ENCODE peak calls at places on chromosomes 2 and 18, in eight cellular contexts. V is tibial artery, W is ascending aorta, K is Peyer's patch, L is left ventricle myocardium inferior, A is breast epithelium, Z is IMR-90, N is SJSA1. T is an unnamed sample.

GRCh38 chr2:75002007-75002406 is 43.6 kb downstream of the POLE4 start:
- DNase-seq in V (no peak), W (no peak), K (no peak), L (no peak), A (no peak), Z (peak), N (no peak), T (no peak)

GRCh38 chr2:54469484-54470053 is 13.4 kb downstream of the SPTBN1 start:
- DNase-seq in V (no peak), W (no peak), K (no peak), L (no peak), A (no peak), Z (no peak), N (no peak), T (no peak)

GRCh38 chr2:133841905-133842304 is 273.6 kb upstream of the NCKAP5 start:
- DNase-seq in V (no peak), W (no peak), K (no peak), L (no peak), A (no peak), Z (peak), N (peak), T (peak)

GRCh38 chr18:65202091-65202490 is 548.7 kb upstream of the CDH7 start:
- DNase-seq in V (no peak), W (no peak), K (no peak), L (no peak), A (no peak), Z (no peak), N (no peak), T (no peak)

GRCh38 chr2:437772-438393 is 150.0 kb upstream of the ALKAL2 start:
- DNase-seq in V (no peak), W (no peak), K (peak), L (no peak), A (peak), Z (no peak), N (no peak), T (no peak)

GRCh38 chr2:121529439-121530209 is 1.1 kb upstream of the RNU4ATAC start:
- DNase-seq in V (peak), W (no peak), K (peak), L (peak), A (peak), Z (peak), N (peak), T (peak)

GRCh38 chr2:161990741-161991140 is 83.3 kb downstream of the DPP4 start:
- DNase-seq in V (no peak), W (no peak), K (no peak), L (no peak), A (no peak), Z (peak), N (no peak), T (no peak)

GRCh38 chr2:191533693-191534175 is 144.2 kb upstream of the NABP1 start:
- DNase-seq in V (no peak), W (no peak), K (no peak), L (no peak), A (no peak), Z (no peak), N (no peak), T (no peak)

GRCh38 chr2:112630268-112630667 is 15.5 kb upstream of the SLC20A1 start:
- DNase-seq in V (no peak), W (no peak), K (no peak), L (no peak), A (peak), Z (no peak), N (peak), T (no peak)

GRCh38 chr2:212359425-212360067 is 179.1 kb downstream of the ERBB4 start:
- DNase-seq in V (no peak), W (no peak), K (no peak), L (no peak), A (no peak), Z (no peak), N (no peak), T (no peak)

GRCh38 chr2:53035153-53035552 is 732.5 kb upstream of the CHAC2 start:
- DNase-seq in V (no peak), W (no peak), K (no peak), L (no peak), A (no peak), Z (no peak), N (no peak), T (no peak)

GRCh38 chr2:231662811-231663457 is 45.4 kb upstream of the PTMA start:
- DNase-seq in V (no peak), W (no peak), K (peak), L (peak), A (no peak), Z (no peak), N (no peak), T (peak)

GRCh38 chr2:142531375-142531774 is 346.1 kb upstream of the KYNU start:
- DNase-seq in V (no peak), W (no peak), K (no peak), L (no peak), A (no peak), Z (no peak), N (no peak), T (no peak)

GRCh38 chr2:119464977-119465376 is 33.3 kb downstream of the TMEM37 start:
- DNase-seq in V (peak), W (no peak), K (no peak), L (no peak), A (no peak), Z (no peak), N (no peak), T (peak)

DNA sequence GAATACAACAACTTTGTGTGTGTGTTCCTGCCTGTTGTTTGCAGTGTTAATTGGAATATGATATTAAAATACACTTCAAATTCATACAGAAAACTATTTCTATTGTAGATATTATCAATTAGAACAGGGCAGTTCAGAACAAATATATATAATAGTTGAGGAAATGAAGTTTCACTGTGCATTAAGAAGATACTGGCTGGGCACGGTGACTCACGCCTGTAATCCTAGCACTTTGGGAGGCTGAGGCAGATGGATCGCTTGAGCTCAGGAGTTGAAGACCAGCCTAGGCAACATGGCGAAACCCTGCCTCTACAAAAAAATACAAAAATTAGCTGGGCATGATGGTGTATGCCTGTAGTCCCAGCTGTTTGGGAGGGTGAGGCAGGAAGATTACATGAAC is 79.3 kb downstream of the ASAP2 start:
- DNase-seq in V (no peak), W (no peak), K (no peak), L (no peak), A (no peak), Z (no peak), N (no peak), T (no peak)
- H3K27ac ChIP-seq in V (no peak), W (no peak), K (no peak), L (no peak), A (no peak), Z (peak), N (no peak), T (no peak)

GRCh38 chr2:201021914-201022313 is 49.6 kb downstream of the HYCC2 start:
- DNase-seq in V (no peak), W (no peak), K (no peak), L (no peak), A (no peak), Z (no peak), N (no peak), T (no peak)

DNA sequence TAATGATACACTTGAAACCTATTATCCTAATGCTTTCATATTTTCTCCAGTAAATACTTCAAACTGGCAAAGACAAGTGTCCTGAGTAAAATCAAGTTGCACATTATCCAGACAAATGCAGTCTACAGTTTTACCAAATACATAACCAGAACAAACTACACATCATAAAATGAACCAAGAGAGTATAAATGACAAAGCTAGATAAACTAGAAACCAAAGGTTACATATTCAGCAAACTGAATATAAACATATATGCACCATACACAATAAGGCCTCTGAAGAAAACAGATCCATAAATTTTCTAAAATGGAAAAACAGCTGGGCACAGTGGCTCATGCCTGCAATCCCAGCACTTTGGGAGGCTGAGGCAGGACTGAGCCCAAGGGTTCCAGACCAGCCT is 47.0 kb downstream of the HYCC2 start:
- DNase-seq in V (no peak), W (no peak), K (no peak), L (no peak), A (no peak), Z (no peak), N (no peak), T (no peak)
- H3K4me3 ChIP-seq in V (no peak), W (no peak), K (no peak), L (no peak), A (no peak), Z (no peak), N (no peak), T (no peak)

GRCh38 chr2:65081232-65081685 is 25.0 kb downstream of the CEP68 start:
- DNase-seq in V (no peak), W (no peak), K (no peak), L (no peak), A (no peak), Z (no peak), N (no peak), T (no peak)
- H3K27ac ChIP-seq in V (no peak), W (no peak), K (no peak), L (peak), A (no peak), Z (no peak), N (no peak), T (peak)

GRCh38 chr2:236159778-236160170 is 8.4 kb downstream of the GBX2 start:
- DNase-seq in V (no peak), W (no peak), K (no peak), L (no peak), A (no peak), Z (no peak), N (no peak), T (peak)
- H3K4me3 ChIP-seq in V (no peak), W (no peak), K (no peak), L (no peak), A (no peak), Z (no peak), N (no peak), T (no peak)

GRCh38 chr2:105721991-105722511 is 22.7 kb upstream of the NCK2 start:
- DNase-seq in V (no peak), W (no peak), K (no peak), L (no peak), A (no peak), Z (no peak), N (no peak), T (no peak)
- H3K27ac ChIP-seq in V (no peak), W (no peak), K (no peak), L (no peak), A (no peak), Z (no peak), N (no peak), T (no peak)

GRCh38 chr18:70135604-70136003 is 69.9 kb downstream of the RTTN start:
- DNase-seq in V (no peak), W (no peak), K (no peak), L (no peak), A (no peak), Z (no peak), N (no peak), T (no peak)
- H3K4me3 ChIP-seq in V (no peak), W (no peak), K (no peak), L (no peak), A (no peak), Z (no peak), N (no peak), T (no peak)

GRCh38 chr2:233350708-233351107 is 3.6 kb upstream of the DGKD start:
- DNase-seq in V (no peak), W (no peak), K (no peak), L (no peak), A (peak), Z (peak), N (peak), T (no peak)

GRCh38 chr2:233349005-233349998 is 5.0 kb upstream of the DGKD start:
- DNase-seq in V (peak), W (no peak), K (peak), L (peak), A (peak), Z (peak), N (no peak), T (peak)

GRCh38 chr2:233352141-233352842 is 2.0 kb upstream of the DGKD start:
- DNase-seq in V (no peak), W (no peak), K (peak), L (no peak), A (no peak), Z (no peak), N (no peak), T (no peak)

GRCh38 chr2:233353101-233353768 is 1.1 kb upstream of the DGKD start:
- DNase-seq in V (no peak), W (no peak), K (peak), L (peak), A (no peak), Z (no peak), N (no peak), T (peak)

GRCh38 chr2:233351423-233351822 is 2.9 kb upstream of the DGKD start:
- DNase-seq in V (no peak), W (no peak), K (peak), L (no peak), A (no peak), Z (no peak), N (no peak), T (no peak)
- H3K27ac ChIP-seq in V (no peak), W (no peak), K (no peak), L (no peak), A (no peak), Z (no peak), N (peak), T (no peak)

DNA sequence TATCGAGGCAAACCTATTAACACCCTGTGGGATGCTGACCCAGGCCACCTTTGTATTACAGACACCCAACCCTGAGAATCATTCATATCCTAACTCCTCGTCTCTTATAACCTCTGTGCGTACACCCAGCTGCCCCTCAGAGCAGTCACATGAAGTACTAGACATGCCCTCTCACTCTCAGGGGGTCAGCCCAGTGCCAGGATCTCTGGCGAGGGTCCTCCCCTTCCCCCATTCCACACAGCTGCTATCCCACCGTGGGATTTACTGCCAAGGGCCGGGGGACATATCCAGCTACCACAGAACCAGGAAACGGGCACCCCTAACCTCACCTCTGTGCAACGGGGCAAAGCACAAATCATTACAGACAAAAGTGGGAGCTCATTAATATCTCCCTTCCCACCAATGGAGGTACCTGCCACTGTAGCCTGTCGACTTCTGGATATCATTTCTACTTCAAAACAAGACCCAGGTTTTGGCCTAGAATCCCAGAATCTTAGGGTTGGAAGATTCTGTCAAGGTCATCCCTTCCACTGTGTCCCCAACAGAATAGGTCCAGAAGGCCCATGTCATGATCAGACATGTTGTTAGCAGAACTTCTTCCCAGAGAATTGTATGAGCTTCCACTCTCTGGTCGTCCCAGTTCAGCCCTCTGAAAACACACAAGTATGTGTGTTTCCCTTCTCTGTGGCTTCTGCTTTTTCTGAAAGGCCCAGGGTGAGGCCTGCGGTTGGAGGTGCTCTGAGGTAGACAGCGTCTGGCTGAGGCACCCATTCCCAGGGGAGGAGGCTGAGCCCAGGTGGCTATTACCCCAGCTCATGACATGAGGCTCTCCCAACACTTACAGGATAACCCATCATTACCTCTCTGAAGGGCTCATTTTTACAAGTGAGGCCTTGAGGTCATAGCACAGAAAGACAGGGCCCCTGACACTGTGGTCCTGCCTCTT is 1.7 kb downstream of the TMBIM1 start:
- DNase-seq in V (no peak), W (no peak), K (peak), L (no peak), A (no peak), Z (no peak), N (no peak), T (peak)
- H3K4me3 ChIP-seq in V (peak), W (peak), K (peak), L (peak), A (peak), Z (peak), N (no peak), T (peak)

GRCh38 chr2:227464851-227465250 is 7.1 kb upstream of the AGFG1 start:
- DNase-seq in V (no peak), W (no peak), K (no peak), L (no peak), A (no peak), Z (no peak), N (no peak), T (no peak)

GRCh38 chr2:227464356-227464755 is 7.6 kb upstream of the AGFG1 start:
- DNase-seq in V (no peak), W (no peak), K (no peak), L (no peak), A (no peak), Z (no peak), N (no peak), T (no peak)

GRCh38 chr2:227462463-227462951 is 9.4 kb upstream of the AGFG1 start:
- DNase-seq in V (no peak), W (no peak), K (peak), L (no peak), A (no peak), Z (no peak), N (no peak), T (no peak)

GRCh38 chr2:227461878-227462462 is 10.0 kb upstream of the AGFG1 start:
- DNase-seq in V (no peak), W (no peak), K (no peak), L (no peak), A (no peak), Z (no peak), N (no peak), T (no peak)

DNA sequence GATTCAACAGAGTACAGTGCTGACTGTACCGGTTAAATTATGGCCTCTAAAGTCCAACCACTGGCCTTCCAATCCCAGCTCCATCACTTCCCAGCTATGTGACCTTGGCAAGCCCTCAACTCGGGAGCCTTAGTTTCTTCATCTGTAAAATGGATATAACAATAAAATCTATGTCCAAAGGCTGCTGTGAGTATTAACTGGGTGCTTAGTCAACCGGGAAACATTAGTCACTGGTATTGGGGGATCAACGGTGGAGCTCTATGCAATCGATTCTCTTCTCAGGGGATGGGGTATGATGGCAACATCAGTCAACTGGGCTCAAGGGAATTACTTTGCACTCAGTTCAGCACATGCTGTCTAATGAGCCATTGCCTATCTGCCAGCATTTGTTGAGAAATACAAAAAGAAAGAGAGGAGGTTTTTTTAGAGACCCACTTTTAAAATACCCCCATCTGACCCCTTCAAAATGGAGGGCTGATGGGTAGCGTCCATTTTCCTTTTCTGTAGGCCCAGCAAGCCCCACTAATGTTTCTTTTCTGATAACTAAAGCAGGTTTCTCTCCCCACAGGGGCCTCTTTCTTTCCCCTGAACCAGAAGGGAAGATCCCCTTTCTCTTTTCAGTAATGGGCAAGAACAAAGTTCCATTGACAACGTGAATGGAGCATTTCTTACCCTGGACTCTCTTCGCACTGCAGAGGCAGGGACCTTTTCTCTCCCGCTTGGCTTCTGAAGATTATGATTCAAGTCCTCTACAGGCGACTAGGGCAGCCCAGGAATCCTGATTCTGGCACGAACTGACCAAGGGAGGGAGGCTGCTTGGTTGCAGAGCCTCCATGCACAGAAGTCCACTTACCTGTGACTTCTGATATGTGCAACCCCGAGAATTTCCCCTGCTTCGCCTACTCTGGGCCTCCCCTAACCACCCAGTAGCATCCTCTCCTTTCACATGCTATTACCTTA is 8.7 kb upstream of the AGFG1 start:
- DNase-seq in V (no peak), W (no peak), K (no peak), L (no peak), A (no peak), Z (no peak), N (no peak), T (no peak)
- H3K27ac ChIP-seq in V (no peak), W (no peak), K (no peak), L (no peak), A (no peak), Z (no peak), N (no peak), T (no peak)

DNA sequence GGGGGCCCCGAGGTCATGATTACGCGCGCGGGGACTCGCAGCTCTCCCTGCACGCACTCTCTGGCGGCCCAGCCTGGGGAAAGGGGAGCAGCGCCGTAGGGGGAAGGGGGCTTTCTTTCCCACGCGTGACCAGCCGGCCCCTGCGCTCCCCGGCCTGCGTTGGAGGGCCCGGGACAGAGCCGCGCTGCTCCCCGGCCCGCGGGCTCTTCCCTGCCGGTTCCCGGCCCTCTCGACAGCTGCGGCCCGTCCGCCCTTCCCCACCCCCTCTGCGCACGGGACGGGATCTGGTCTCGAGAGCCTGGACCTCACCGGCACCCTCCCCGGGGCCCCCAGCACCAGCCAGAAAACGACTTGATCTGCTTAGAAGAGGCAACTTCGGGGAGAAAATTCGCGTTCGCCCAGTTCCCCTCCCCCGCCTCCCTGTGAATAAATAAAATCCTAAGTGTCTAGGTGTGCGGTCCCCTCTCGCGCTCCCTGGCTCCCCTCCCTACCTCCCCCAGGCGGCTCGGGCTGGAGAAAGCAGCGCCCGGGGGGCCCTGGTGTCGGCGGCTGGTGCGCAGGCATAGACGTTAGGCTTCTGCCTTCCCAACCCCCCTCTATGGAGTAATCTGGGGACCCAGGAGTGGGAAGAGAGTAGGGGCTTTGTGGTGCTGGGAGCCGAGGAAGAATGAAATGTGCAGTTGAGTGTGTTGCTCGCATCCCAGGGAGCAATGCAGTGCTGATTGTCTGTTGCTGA is 793 bp upstream of the FIGN start:
- DNase-seq in V (peak), W (no peak), K (no peak), L (peak), A (no peak), Z (no peak), N (peak), T (peak)
- H3K4me3 ChIP-seq in V (peak), W (peak), K (peak), L (peak), A (peak), Z (peak), N (peak), T (peak)